ENCODE peak calls at places on chromosomes 16 and 17, in five cellular contexts. N, X, O, D and M are unnamed samples.
A peak's percentile ranks its signal among the peaks of the same experiment; 100 is the strongest.

GRCh38 chr17:74499992-74500391 is 31.3 kb downstream of the CD300LB start:
- DNase-seq in X (peak; percentile 27), D (no peak), N (no peak), O (no peak), M (no peak)

GRCh38 chr16:11560701-11561439 is 25.8 kb downstream of the LITAF start:
- DNase-seq in N (peak; percentile 54), X (peak; percentile 85), D (peak; percentile 9), O (no peak), M (no peak)

GRCh38 chr17:49913226-49914095 is 55.5 kb upstream of the DLX4 start:
- DNase-seq in D (peak; percentile 70), N (no peak), O (no peak), X (no peak), M (no peak)

GRCh38 chr17:48615963-48616718 is 1.0 kb upstream of the HOXB8 start:
- DNase-seq in O (no peak), X (no peak), N (no peak), D (peak; percentile 50), M (no peak)

GRCh38 chr16:2983706-2984136 is 3.5 kb upstream of the PKMYT1 start:
- DNase-seq in N (peak; percentile 38), O (peak; percentile 84), D (peak; percentile 80), X (peak; percentile 90), M (no peak)

GRCh38 chr16:87939562-87940423 is 3.5 kb upstream of the CA5A start:
- DNase-seq in N (no peak), D (no peak), O (no peak), X (no peak), M (no peak)

GRCh38 chr16:14186007-14186953 is 115.2 kb downstream of the MRTFB start:
- DNase-seq in X (no peak), O (peak; percentile 37), N (no peak), D (peak; percentile 76), M (no peak)

GRCh38 chr17:43334744-43335400 is 63.9 kb upstream of the ARL4D start:
- DNase-seq in O (no peak), D (no peak), N (no peak), X (no peak), M (no peak)

GRCh38 chr17:33892677-33893076 is 362.4 kb upstream of the CCL2 start:
- DNase-seq in X (no peak), D (no peak), N (no peak), O (no peak), M (no peak)

GRCh38 chr16:57988929-57989328 is 11.5 kb downstream of the ZNF319 start:
- DNase-seq in X (no peak), N (no peak), O (peak; percentile 80), D (no peak), M (no peak)

GRCh38 chr17:15883617-15884111 is 61.3 kb upstream of the ADORA2B start:
- DNase-seq in D (peak; percentile 85), O (no peak), X (no peak), N (peak; percentile 51), M (peak; percentile 4)

GRCh38 chr16:54077412-54077821 is 209.2 kb downstream of the IRX3 start:
- DNase-seq in D (peak; percentile 84), X (no peak), N (no peak), O (no peak), M (peak; percentile 51)

GRCh38 chr17:39688475-39688835 is 598 bp upstream of the PGAP3 start:
- DNase-seq in O (no peak), D (no peak), X (no peak), N (no peak), M (no peak)

GRCh38 chr16:50520451-50521245 is 27.5 kb upstream of the NKD1 start:
- DNase-seq in D (no peak), N (no peak), X (peak; percentile 9), O (no peak), M (no peak)

GRCh38 chr17:42240201-42240600 is 36.0 kb downstream of the STAT5B start:
- DNase-seq in O (no peak), D (no peak), X (no peak), N (no peak), M (no peak)

GRCh38 chr16:88922114-88922825 is 54.7 kb downstream of the CBFA2T3 start:
- DNase-seq in X (peak; percentile 91), O (peak; percentile 95), D (peak; percentile 23), N (no peak), M (no peak)

GRCh38 chr16:86287641-86288201 is 222.6 kb upstream of the FOXF1 start:
- DNase-seq in N (no peak), D (no peak), O (no peak), X (no peak), M (no peak)

GRCh38 chr17:50661795-50662391 is 27.2 kb downstream of the ABCC3 start:
- DNase-seq in O (no peak), D (peak; percentile 77), X (peak; percentile 95), N (peak; percentile 78), M (peak; percentile 87)

GRCh38 chr17:13594762-13595697 is 6.7 kb downstream of the HS3ST3A1 start:
- DNase-seq in O (peak; percentile 65), X (peak; percentile 88), N (no peak), D (peak; percentile 89), M (no peak)

GRCh38 chr17:6096201-6097004 is 26.2 kb downstream of the WSCD1 start:
- DNase-seq in D (no peak), O (no peak), N (no peak), X (no peak), M (no peak)

GRCh38 chr16:82627811-82628339 is 1.1 kb downstream of the CDH13 start:
- DNase-seq in O (peak; percentile 51), N (no peak), X (no peak), D (peak; percentile 51), M (no peak)

GRCh38 chr17:41801374-41802062 is 10.2 kb downstream of the P3H4 start:
- DNase-seq in D (peak; percentile 74), N (no peak), O (peak; percentile 83), X (peak; percentile 91), M (peak; percentile 74)

GRCh38 chr17:5587431-5588032 is 3.2 kb upstream of the NLRP1 start:
- DNase-seq in X (peak; percentile 68), D (peak; percentile 74), O (no peak), N (no peak), M (no peak)

GRCh38 chr16:67312450-67313118 is 14.0 kb downstream of the KCTD19 start:
- DNase-seq in D (no peak), N (no peak), O (no peak), X (no peak), M (no peak)

GRCh38 chr17:34571428-34572130 is 7.8 kb upstream of the TMEM132E start:
- DNase-seq in X (no peak), N (no peak), D (no peak), O (no peak), M (no peak)

GRCh38 chr16:3259829-3260228 is 3.4 kb upstream of the MEFV start:
- DNase-seq in X (no peak), N (no peak), D (no peak), O (no peak), M (no peak)

GRCh38 chr16:47492428-47493357 is 31.6 kb downstream of the PHKB start:
- DNase-seq in X (peak; percentile 80), N (no peak), O (peak; percentile 92), D (peak; percentile 38), M (no peak)

GRCh38 chr16:49503242-49504022 is 129.8 kb downstream of the C16orf78 start:
- DNase-seq in N (no peak), X (no peak), D (no peak), O (no peak), M (no peak)

GRCh38 chr16:4646773-4647660 is 22.4 kb downstream of the MGRN1 start:
- DNase-seq in X (no peak), O (no peak), N (no peak), D (no peak), M (no peak)

GRCh38 chr17:13940858-13941665 is 128.2 kb upstream of the COX10 start:
- DNase-seq in X (no peak), D (peak; percentile 6), N (no peak), O (no peak), M (no peak)

GRCh38 chr17:53722407-53722806 is 100.3 kb upstream of the KIF2B start:
- DNase-seq in X (no peak), O (no peak), N (peak; percentile 84), D (peak; percentile 99), M (peak; percentile 100)

DNA sequence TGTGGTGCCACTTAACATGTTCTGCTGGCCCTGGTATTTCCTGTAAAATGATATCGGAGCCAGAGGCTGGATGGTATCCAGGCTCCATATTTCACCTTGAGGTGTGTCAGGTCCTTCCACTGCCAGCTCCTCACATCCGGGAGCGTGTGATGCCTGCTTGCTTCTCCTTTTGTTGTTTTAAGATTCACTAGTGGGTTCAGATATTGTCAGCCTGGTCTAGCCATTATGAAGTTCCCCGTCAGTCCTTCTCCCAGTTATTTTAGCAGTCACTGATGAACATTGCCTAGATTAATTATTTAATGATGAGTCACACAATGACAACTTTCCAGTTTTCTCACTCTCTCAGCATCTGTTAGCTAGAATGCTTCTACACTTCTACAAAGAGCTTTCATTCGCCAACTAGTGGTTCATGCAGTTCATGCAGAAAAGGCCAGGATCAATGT is 11.3 kb downstream of the DNAAF1 start:
- DNase-seq in N (no peak), X (no peak), D (no peak), O (no peak), M (peak; percentile 53)
- TF ChIP-seq CTCF in N (no peak), X (no peak), D (peak; percentile 4), O (no peak), M (peak; percentile 44)

DNA sequence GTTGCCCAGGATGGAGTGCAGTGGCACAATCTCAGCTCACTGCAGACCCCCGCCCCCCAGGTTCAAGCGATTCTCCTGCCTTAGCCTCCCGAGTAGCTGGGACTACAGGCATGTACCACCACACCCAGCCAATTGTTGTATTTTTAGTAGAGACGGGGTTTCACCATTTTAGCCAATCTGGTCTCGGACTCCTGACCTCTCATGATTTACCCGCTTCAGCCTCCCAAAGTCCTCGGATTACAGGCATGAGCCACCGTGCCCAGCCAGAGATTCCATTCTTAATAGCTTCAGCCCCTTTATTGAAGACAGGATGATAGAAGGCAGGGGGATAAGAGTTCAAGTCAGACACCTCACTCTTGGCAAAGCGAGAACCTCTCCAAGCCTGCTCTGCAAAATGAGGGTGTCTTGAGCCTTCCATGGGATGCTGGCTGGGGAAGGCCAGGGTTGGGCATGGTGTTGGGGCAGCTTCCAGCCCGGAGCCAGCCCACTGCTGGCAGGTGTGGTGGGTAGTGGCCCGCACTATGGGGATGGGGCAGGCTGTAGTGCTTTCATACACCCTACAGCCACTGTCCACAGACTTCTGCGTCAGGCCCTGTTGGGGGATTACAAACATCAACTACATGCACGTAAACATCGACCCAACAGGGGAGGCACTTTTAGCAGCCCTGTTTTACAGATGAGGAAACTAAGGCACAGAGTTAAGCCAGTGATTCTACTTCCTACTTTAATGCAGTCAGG is 3.5 kb downstream of the CARHSP1 start:
- DNase-seq in X (no peak), N (no peak), D (no peak), O (no peak), M (no peak)
- H3K4me3 ChIP-seq in X (no peak overlapping the region), N (no peak overlapping the region), D (no peak overlapping the region), O (no peak overlapping the region), M (no peak overlapping the region)

DNA sequence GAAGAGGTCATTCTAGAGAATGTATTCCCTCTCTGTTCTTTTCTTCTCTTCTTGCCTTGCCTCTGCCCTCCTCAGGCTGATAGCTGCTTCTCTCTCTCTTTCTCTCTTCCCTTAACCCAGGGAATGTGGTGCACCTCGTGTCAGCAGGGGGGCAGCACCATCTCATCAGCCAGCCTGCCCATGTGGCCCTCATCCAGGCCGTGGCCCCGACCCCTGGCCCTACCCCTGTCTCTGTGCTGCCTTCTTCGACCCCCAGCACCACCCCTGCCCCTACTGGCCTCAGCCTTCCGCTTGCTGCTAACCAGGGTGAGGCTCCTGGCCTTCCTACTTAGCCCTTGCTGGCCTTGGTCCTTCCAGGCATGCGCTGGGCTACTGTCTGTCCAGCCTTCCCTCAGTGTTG is 23.5 kb downstream of the SRCAP start:
- DNase-seq in O (no peak), X (no peak), D (no peak), N (no peak), M (no peak)
- TF ChIP-seq CTCF in O (no peak), X (no peak), D (no peak), N (no peak), M (peak; percentile 22)

GRCh38 chr16:10335681-10336080 is 50.2 kb upstream of the ATF7IP2 start:
- DNase-seq in N (no peak), D (no peak), X (no peak), O (no peak), M (no peak)
- H3K4me3 ChIP-seq in N (no peak overlapping the region), D (no peak overlapping the region), X (no peak overlapping the region), O (no peak overlapping the region), M (no peak overlapping the region)